ENCODE peak calls at places on chromosome 1, in eight cellular contexts. One of them, this sample, is unnamed.

GRCh38 chr1:6009120-6010040 is 17.2 kb upstream of the NPHP4 start:
- DNase-seq in body of pancreas: no peak
- DNase-seq in A549: no peak
- DNase-seq in mesendoderm: no peak
- DNase-seq in mammary epithelial cell: no peak
- DNase-seq in cardiac fibroblast: peak
- DNase-seq in fibroblast of mammary gland: no peak
- DNase-seq in CD8-positive, alpha-beta T cell: no peak
- DNase-seq in this sample: peak

GRCh38 chr1:1678581-1679380 is 13.8 kb downstream of the SLC35E2B start:
- DNase-seq in mammary epithelial cell: no peak
- DNase-seq in fibroblast of mammary gland: peak
- DNase-seq in cardiac fibroblast: no peak
- DNase-seq in CD8-positive, alpha-beta T cell: no peak
- DNase-seq in A549: peak
- DNase-seq in body of pancreas: peak
- DNase-seq in mesendoderm: peak
- DNase-seq in this sample: no peak

GRCh38 chr1:8660455-8660854 is 157.0 kb downstream of the RERE start:
- DNase-seq in CD8-positive, alpha-beta T cell: no peak
- DNase-seq in A549: no peak
- DNase-seq in cardiac fibroblast: peak
- DNase-seq in mesendoderm: no peak
- DNase-seq in mammary epithelial cell: peak
- DNase-seq in body of pancreas: peak
- DNase-seq in fibroblast of mammary gland: peak
- DNase-seq in this sample: peak

GRCh38 chr1:185156321-185156853 is 366 bp downstream of the TRMT1L start:
- DNase-seq in fibroblast of mammary gland: no peak
- DNase-seq in cardiac fibroblast: no peak
- DNase-seq in A549: no peak
- DNase-seq in CD8-positive, alpha-beta T cell: no peak
- DNase-seq in body of pancreas: no peak
- DNase-seq in mesendoderm: peak
- DNase-seq in mammary epithelial cell: no peak
- DNase-seq in this sample: peak

GRCh38 chr1:100566300-100566699 is 28.4 kb downstream of the GPR88 start:
- DNase-seq in cardiac fibroblast: no peak
- DNase-seq in mammary epithelial cell: no peak
- DNase-seq in CD8-positive, alpha-beta T cell: no peak
- DNase-seq in body of pancreas: no peak
- DNase-seq in A549: no peak
- DNase-seq in mesendoderm: no peak
- DNase-seq in fibroblast of mammary gland: no peak
- DNase-seq in this sample: no peak

GRCh38 chr1:222546548-222547259 is 1.2 kb downstream of the HHIPL2 start:
- DNase-seq in mesendoderm: peak
- DNase-seq in mammary epithelial cell: peak
- DNase-seq in A549: peak
- DNase-seq in body of pancreas: no peak
- DNase-seq in cardiac fibroblast: peak
- DNase-seq in fibroblast of mammary gland: peak
- DNase-seq in CD8-positive, alpha-beta T cell: no peak
- DNase-seq in this sample: peak

GRCh38 chr1:37458551-37458950 is 15.8 kb upstream of the ZC3H12A start:
- DNase-seq in A549: peak
- DNase-seq in fibroblast of mammary gland: no peak
- DNase-seq in cardiac fibroblast: no peak
- DNase-seq in mesendoderm: no peak
- DNase-seq in mammary epithelial cell: no peak
- DNase-seq in body of pancreas: no peak
- DNase-seq in CD8-positive, alpha-beta T cell: no peak
- DNase-seq in this sample: no peak

GRCh38 chr1:8337776-8338525 is 20.0 kb downstream of the SLC45A1 start:
- DNase-seq in fibroblast of mammary gland: no peak
- DNase-seq in mesendoderm: no peak
- DNase-seq in A549: no peak
- DNase-seq in body of pancreas: no peak
- DNase-seq in cardiac fibroblast: no peak
- DNase-seq in mammary epithelial cell: no peak
- DNase-seq in CD8-positive, alpha-beta T cell: no peak
- DNase-seq in this sample: no peak

GRCh38 chr1:67339623-67340343 is 32.1 kb downstream of the IL12RB2 start:
- DNase-seq in cardiac fibroblast: peak
- DNase-seq in mesendoderm: no peak
- DNase-seq in A549: peak
- DNase-seq in CD8-positive, alpha-beta T cell: no peak
- DNase-seq in mammary epithelial cell: peak
- DNase-seq in fibroblast of mammary gland: peak
- DNase-seq in body of pancreas: no peak
- DNase-seq in this sample: peak

GRCh38 chr1:40477680-40478057 is 579 bp downstream of the ZFP69 start:
- DNase-seq in A549: no peak
- DNase-seq in mesendoderm: no peak
- DNase-seq in mammary epithelial cell: peak
- DNase-seq in cardiac fibroblast: peak
- DNase-seq in body of pancreas: no peak
- DNase-seq in fibroblast of mammary gland: peak
- DNase-seq in CD8-positive, alpha-beta T cell: peak
- DNase-seq in this sample: peak

GRCh38 chr1:185775505-185775904 is 41.3 kb downstream of the HMCN1 start:
- DNase-seq in cardiac fibroblast: peak
- DNase-seq in body of pancreas: no peak
- DNase-seq in mammary epithelial cell: no peak
- DNase-seq in mesendoderm: no peak
- DNase-seq in CD8-positive, alpha-beta T cell: no peak
- DNase-seq in fibroblast of mammary gland: peak
- DNase-seq in A549: no peak
- DNase-seq in this sample: no peak

GRCh38 chr1:40769815-40770214 is 13.8 kb upstream of the KCNQ4 start:
- DNase-seq in CD8-positive, alpha-beta T cell: no peak
- DNase-seq in A549: no peak
- DNase-seq in fibroblast of mammary gland: no peak
- DNase-seq in cardiac fibroblast: no peak
- DNase-seq in body of pancreas: no peak
- DNase-seq in mammary epithelial cell: no peak
- DNase-seq in mesendoderm: no peak
- DNase-seq in this sample: no peak

GRCh38 chr1:26537951-26538352 is 8.4 kb downstream of the RPS6KA1 start:
- DNase-seq in body of pancreas: no peak
- DNase-seq in cardiac fibroblast: peak
- DNase-seq in A549: peak
- DNase-seq in mammary epithelial cell: peak
- DNase-seq in CD8-positive, alpha-beta T cell: no peak
- DNase-seq in mesendoderm: peak
- DNase-seq in fibroblast of mammary gland: peak
- DNase-seq in this sample: peak
- H3K4me3 ChIP-seq in body of pancreas: no peak
- H3K4me3 ChIP-seq in cardiac fibroblast: no peak
- H3K4me3 ChIP-seq in A549: no peak
- H3K4me3 ChIP-seq in mammary epithelial cell: no peak
- H3K4me3 ChIP-seq in CD8-positive, alpha-beta T cell: no peak
- H3K4me3 ChIP-seq in mesendoderm: no peak
- H3K4me3 ChIP-seq in fibroblast of mammary gland: no peak
- H3K4me3 ChIP-seq in this sample: no peak

GRCh38 chr1:35030338-35031102 is 1.2 kb downstream of the ZMYM6 start:
- DNase-seq in mesendoderm: no peak
- DNase-seq in CD8-positive, alpha-beta T cell: no peak
- DNase-seq in mammary epithelial cell: no peak
- DNase-seq in A549: no peak
- DNase-seq in cardiac fibroblast: peak
- DNase-seq in fibroblast of mammary gland: no peak
- DNase-seq in body of pancreas: no peak
- DNase-seq in this sample: no peak

GRCh38 chr1:35029756-35030155 is 2.0 kb downstream of the ZMYM6 start:
- DNase-seq in mammary epithelial cell: no peak
- DNase-seq in CD8-positive, alpha-beta T cell: no peak
- DNase-seq in mesendoderm: no peak
- DNase-seq in fibroblast of mammary gland: peak
- DNase-seq in cardiac fibroblast: peak
- DNase-seq in A549: no peak
- DNase-seq in body of pancreas: no peak
- DNase-seq in this sample: no peak

GRCh38 chr1:35031103-35031452 is 667 bp downstream of the ZMYM6 start:
- DNase-seq in fibroblast of mammary gland: peak
- DNase-seq in cardiac fibroblast: peak
- DNase-seq in CD8-positive, alpha-beta T cell: peak
- DNase-seq in mammary epithelial cell: peak
- DNase-seq in mesendoderm: peak
- DNase-seq in A549: peak
- DNase-seq in body of pancreas: peak
- DNase-seq in this sample: peak

GRCh38 chr1:35033346-35033745 is 1.6 kb upstream of the ZMYM6 start:
- DNase-seq in fibroblast of mammary gland: no peak
- DNase-seq in mesendoderm: no peak
- DNase-seq in cardiac fibroblast: no peak
- DNase-seq in A549: no peak
- DNase-seq in body of pancreas: no peak
- DNase-seq in mammary epithelial cell: no peak
- DNase-seq in CD8-positive, alpha-beta T cell: no peak
- DNase-seq in this sample: no peak

DNA sequence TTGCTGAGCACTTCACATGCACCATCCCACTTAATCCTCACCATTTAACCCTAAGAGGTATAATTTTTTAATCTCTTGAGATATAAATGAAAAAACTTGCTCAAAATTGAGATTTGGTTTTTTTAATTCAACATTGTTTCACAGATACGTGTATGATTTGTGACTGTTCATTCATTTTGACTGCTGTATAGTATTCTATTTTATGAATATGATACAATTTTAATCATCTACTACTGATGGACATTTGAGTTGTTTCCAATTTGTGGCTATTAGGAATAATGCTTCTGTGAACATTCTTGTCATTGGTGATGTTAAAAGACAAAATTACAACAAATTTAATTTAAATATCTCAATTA is 617 bp upstream of the ZMYM6 start:
- DNase-seq in body of pancreas: no peak
- DNase-seq in CD8-positive, alpha-beta T cell: no peak
- DNase-seq in cardiac fibroblast: no peak
- DNase-seq in mammary epithelial cell: no peak
- DNase-seq in fibroblast of mammary gland: no peak
- DNase-seq in A549: no peak
- DNase-seq in mesendoderm: no peak
- DNase-seq in this sample: no peak
- H3K4me3 ChIP-seq in body of pancreas: no peak
- H3K4me3 ChIP-seq in CD8-positive, alpha-beta T cell: no peak
- H3K4me3 ChIP-seq in cardiac fibroblast: peak
- H3K4me3 ChIP-seq in mammary epithelial cell: peak
- H3K4me3 ChIP-seq in fibroblast of mammary gland: peak
- H3K4me3 ChIP-seq in A549: peak
- H3K4me3 ChIP-seq in mesendoderm: no peak
- H3K4me3 ChIP-seq in this sample: peak

GRCh38 chr1:241533375-241534115 is 1.4 kb downstream of the KMO start:
- DNase-seq in cardiac fibroblast: no peak
- DNase-seq in CD8-positive, alpha-beta T cell: no peak
- DNase-seq in mesendoderm: peak
- DNase-seq in mammary epithelial cell: peak
- DNase-seq in A549: no peak
- DNase-seq in body of pancreas: no peak
- DNase-seq in fibroblast of mammary gland: no peak
- DNase-seq in this sample: peak
- H3K4me3 ChIP-seq in cardiac fibroblast: no peak
- H3K4me3 ChIP-seq in CD8-positive, alpha-beta T cell: no peak
- H3K4me3 ChIP-seq in mesendoderm: no peak
- H3K4me3 ChIP-seq in mammary epithelial cell: no peak
- H3K4me3 ChIP-seq in A549: no peak
- H3K4me3 ChIP-seq in body of pancreas: no peak
- H3K4me3 ChIP-seq in fibroblast of mammary gland: no peak
- H3K4me3 ChIP-seq in this sample: no peak

GRCh38 chr1:28910379-28911125 is 3.8 kb upstream of the EPB41 start:
- DNase-seq in mammary epithelial cell: no peak
- DNase-seq in body of pancreas: no peak
- DNase-seq in A549: no peak
- DNase-seq in cardiac fibroblast: no peak
- DNase-seq in fibroblast of mammary gland: no peak
- DNase-seq in CD8-positive, alpha-beta T cell: no peak
- DNase-seq in mesendoderm: no peak
- DNase-seq in this sample: no peak

GRCh38 chr1:28917757-28918118 is 3.4 kb downstream of the EPB41 start:
- DNase-seq in CD8-positive, alpha-beta T cell: peak
- DNase-seq in A549: no peak
- DNase-seq in mammary epithelial cell: peak
- DNase-seq in mesendoderm: no peak
- DNase-seq in cardiac fibroblast: no peak
- DNase-seq in body of pancreas: no peak
- DNase-seq in fibroblast of mammary gland: no peak
- DNase-seq in this sample: no peak

GRCh38 chr1:28915036-28915895 is 897 bp downstream of the EPB41 start:
- DNase-seq in body of pancreas: peak
- DNase-seq in mesendoderm: peak
- DNase-seq in A549: peak
- DNase-seq in cardiac fibroblast: peak
- DNase-seq in mammary epithelial cell: peak
- DNase-seq in CD8-positive, alpha-beta T cell: peak
- DNase-seq in fibroblast of mammary gland: no peak
- DNase-seq in this sample: no peak

GRCh38 chr1:28914228-28915035 is at the start of gene EPB41:
- DNase-seq in cardiac fibroblast: peak
- DNase-seq in body of pancreas: peak
- DNase-seq in mesendoderm: peak
- DNase-seq in mammary epithelial cell: peak
- DNase-seq in fibroblast of mammary gland: peak
- DNase-seq in CD8-positive, alpha-beta T cell: peak
- DNase-seq in A549: peak
- DNase-seq in this sample: peak

DNA sequence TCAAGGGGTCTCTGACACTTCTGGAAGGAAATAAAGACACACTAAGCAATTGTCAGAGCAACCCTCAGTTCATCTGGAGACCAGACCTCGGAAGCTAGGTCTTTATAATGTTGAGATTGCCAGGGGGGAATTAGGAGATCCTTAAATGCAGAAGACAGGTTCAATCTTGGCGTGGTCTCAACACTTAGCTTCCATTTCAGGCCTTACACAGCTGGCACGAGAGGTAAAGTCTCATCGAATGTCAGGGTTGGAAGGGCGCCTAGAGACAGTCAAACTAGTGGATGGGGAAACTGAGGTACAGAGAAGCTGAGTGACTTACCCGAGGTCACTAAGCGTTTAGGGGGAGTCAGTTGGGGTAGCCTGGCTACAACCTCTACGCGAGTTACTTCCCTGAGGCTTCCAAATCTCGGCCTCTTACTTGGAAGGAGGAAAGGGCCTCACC is 562 bp upstream of the EPB41 start:
- DNase-seq in mesendoderm: no peak
- DNase-seq in A549: peak
- DNase-seq in fibroblast of mammary gland: no peak
- DNase-seq in cardiac fibroblast: peak
- DNase-seq in body of pancreas: no peak
- DNase-seq in mammary epithelial cell: no peak
- DNase-seq in CD8-positive, alpha-beta T cell: no peak
- DNase-seq in this sample: no peak
- H3K4me3 ChIP-seq in mesendoderm: peak
- H3K4me3 ChIP-seq in A549: peak
- H3K4me3 ChIP-seq in fibroblast of mammary gland: peak
- H3K4me3 ChIP-seq in cardiac fibroblast: peak
- H3K4me3 ChIP-seq in body of pancreas: peak
- H3K4me3 ChIP-seq in mammary epithelial cell: peak
- H3K4me3 ChIP-seq in CD8-positive, alpha-beta T cell: peak
- H3K4me3 ChIP-seq in this sample: peak